ENCODE peak calls at places on chromosomes 12 and 14, in six cellular contexts. H, J, X, B, N and K are unnamed samples.

GRCh38 chr12:49232940-49233841 is 31.7 kb upstream of the TUBA1C start:
- DNase-seq in H (peak; percentile 82), J (no peak), X (no peak), B (no peak), N (peak; percentile 87), K (peak; percentile 59)

GRCh38 chr14:104549536-104550339 is 29.8 kb upstream of the C14orf180 start:
- DNase-seq in H (peak; percentile 32), J (no peak), X (no peak), B (no peak), N (no peak), K (no peak)

GRCh38 chr14:24095196-24096068 is 1.3 kb downstream of the PCK2 start:
- DNase-seq in H (peak; percentile 92), J (no peak), X (peak; percentile 12), B (peak; percentile 77), N (peak; percentile 80), K (peak; percentile 50)

GRCh38 chr12:130747867-130748740 is 32.0 kb upstream of the RIMBP2 start:
- DNase-seq in H (peak; percentile 81), J (peak; percentile 66), X (peak; percentile 47), B (peak; percentile 81), N (peak; percentile 90), K (peak; percentile 77)

GRCh38 chr14:105023791-105024480 is 3.1 kb upstream of the CDCA4 start:
- DNase-seq in H (no peak), J (no peak), X (no peak), B (peak; percentile 78), N (no peak), K (no peak)

GRCh38 chr12:79407671-79408622 is 282.8 kb downstream of the PAWR start:
- DNase-seq in H (no peak), J (no peak), X (no peak), B (peak; percentile 90), N (peak; percentile 48), K (peak; percentile 85)

GRCh38 chr12:56716933-56717880 is 7.9 kb downstream of the NACA start:
- DNase-seq in H (no peak), J (no peak), X (no peak), B (no peak), N (no peak), K (no peak)

GRCh38 chr12:26691234-26691970 is 141.6 kb downstream of the ITPR2 start:
- DNase-seq in H (no peak), J (no peak), X (no peak), B (peak; percentile 95), N (no peak), K (peak; percentile 33)

GRCh38 chr12:82299617-82300016 is 58.6 kb downstream of the CCDC59 start:
- DNase-seq in H (no peak), J (no peak), X (no peak), B (peak; percentile 28), N (no peak), K (peak; percentile 47)

GRCh38 chr12:53258541-53259539 is 9.3 kb upstream of the ESPL1 start:
- DNase-seq in H (no peak), J (no peak), X (no peak), B (no peak), N (no peak), K (no peak)

GRCh38 chr14:55512421-55512820 is 67.6 kb upstream of the KTN1 start:
- DNase-seq in H (no peak), J (no peak), X (no peak), B (peak; percentile 30), N (no peak), K (peak; percentile 20)

GRCh38 chr14:65783576-65783975 is 371.0 kb downstream of the FUT8 start:
- DNase-seq in H (no peak), J (no peak), X (no peak), B (peak; percentile 14), N (no peak), K (no peak)

GRCh38 chr12:106128526-106129430 is 10.0 kb downstream of the NUAK1 start:
- DNase-seq in H (no peak), J (no peak), X (no peak), B (no peak), N (no peak), K (no peak)

GRCh38 chr12:67594888-67595287 is 53.7 kb upstream of the DYRK2 start:
- DNase-seq in H (no peak), J (no peak), X (no peak), B (no peak), N (no peak), K (no peak)

GRCh38 chr12:92442782-92443181 is 260.0 kb upstream of the PLEKHG7 start:
- DNase-seq in H (no peak), J (no peak), X (no peak), B (no peak), N (no peak), K (no peak)

GRCh38 chr12:102365365-102365764 is 115.0 kb downstream of the IGF1 start:
- DNase-seq in H (no peak), J (no peak), X (no peak), B (no peak), N (no peak), K (no peak)

GRCh38 chr14:69535230-69535848 is 39.3 kb downstream of the CCDC177 start:
- DNase-seq in H (no peak), J (no peak), X (no peak), B (peak; percentile 73), N (peak; percentile 55), K (peak; percentile 76)

GRCh38 chr12:124994435-124994975 is 1.1 kb downstream of the BRI3BP start:
- DNase-seq in H (peak; percentile 84), J (no peak), X (no peak), B (no peak), N (no peak), K (no peak)

GRCh38 chr12:124557518-124558223 is 9.7 kb downstream of the NCOR2 start:
- DNase-seq in H (peak; percentile 60), J (no peak), X (no peak), B (no peak), N (no peak), K (peak; percentile 45)

GRCh38 chr14:63949696-63950095 is 96.9 kb downstream of the SYNE2 start:
- DNase-seq in H (no peak), J (no peak), X (no peak), B (peak; percentile 33), N (no peak), K (no peak)

GRCh38 chr12:121806556-121807308 is 2.9 kb downstream of the SETD1B start:
- DNase-seq in H (peak; percentile 81), J (no peak), X (no peak), B (peak; percentile 66), N (peak; percentile 55), K (peak; percentile 40)

GRCh38 chr12:55820679-55821078 is 2.8 kb downstream of the ORMDL2 start:
- DNase-seq in H (no peak), J (no peak), X (no peak), B (peak; percentile 59), N (no peak), K (peak; percentile 26)

GRCh38 chr12:120771097-120771496 is 45.5 kb downstream of the ACADS start:
- DNase-seq in H (no peak), J (no peak), X (no peak), B (no peak), N (no peak), K (no peak)

GRCh38 chr14:101791919-101792572 is 30.5 kb downstream of the PPP2R5C start:
- DNase-seq in H (no peak), J (no peak), X (no peak), B (peak; percentile 76), N (no peak), K (peak; percentile 70)

DNA sequence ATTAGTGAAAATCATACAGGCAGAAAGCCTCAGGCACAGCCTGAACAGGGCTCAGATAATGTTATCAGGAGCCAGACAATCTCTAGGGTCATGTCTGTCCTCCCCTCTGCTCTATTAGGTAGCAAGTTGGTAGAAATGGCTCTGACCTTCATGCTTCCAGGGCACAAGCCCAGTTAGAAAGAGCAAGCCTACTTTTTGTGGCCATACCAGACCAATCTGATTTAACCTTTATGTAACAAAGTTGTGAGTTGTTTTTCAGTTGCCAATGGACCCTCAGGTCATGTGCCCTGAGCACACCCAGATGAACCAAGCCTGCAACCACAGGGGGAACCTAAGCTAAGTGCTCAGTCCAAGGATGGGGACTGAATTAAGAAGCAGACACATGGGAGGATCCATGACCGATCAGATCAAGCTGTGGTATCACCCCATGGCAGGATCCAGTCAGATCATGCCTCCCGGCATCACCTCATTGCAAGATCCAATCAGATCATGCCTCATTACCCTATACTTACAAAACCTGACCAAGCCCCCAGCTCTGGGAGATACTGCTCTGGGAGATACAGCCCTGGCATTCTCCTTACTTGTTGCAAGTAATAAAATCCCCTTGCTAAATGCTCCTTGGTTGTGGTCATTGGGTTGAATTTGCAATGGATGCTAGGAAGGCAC is 18.8 kb upstream of the HIGD1C start:
- DNase-seq in H (no peak), J (no peak), X (no peak), B (no peak), N (no peak), K (peak; percentile 19)
- H3K27ac ChIP-seq in H (peak overlapping the region; percentile 12), J (no peak overlapping the region), X (no peak overlapping the region), B (no peak overlapping the region), N (no peak overlapping the region), K (peak overlapping the region; percentile 69)

GRCh38 chr14:22822017-22822618 is 6.9 kb upstream of the SLC7A7 start:
- DNase-seq in H (peak; percentile 82), J (no peak), X (no peak), B (no peak), N (no peak), K (no peak)

GRCh38 chr14:22822619-22823551 is 6.8 kb upstream of the MRPL52 start:
- DNase-seq in H (peak; percentile 93), J (peak; percentile 46), X (peak; percentile 63), B (peak; percentile 94), N (peak; percentile 90), K (peak; percentile 97)

GRCh38 chr14:22819191-22819988 is 4.2 kb upstream of the SLC7A7 start:
- DNase-seq in H (peak; percentile 88), J (no peak), X (no peak), B (peak; percentile 84), N (peak; percentile 80), K (peak; percentile 87)

GRCh38 chr14:22821193-22822016 is 6.2 kb upstream of the SLC7A7 start:
- DNase-seq in H (peak; percentile 68), J (no peak), X (no peak), B (peak; percentile 20), N (no peak), K (peak; percentile 66)

GRCh38 chr14:22820731-22821130 is 5.5 kb upstream of the SLC7A7 start:
- DNase-seq in H (no peak), J (no peak), X (no peak), B (peak; percentile 62), N (no peak), K (no peak)
- H3K27ac ChIP-seq in H (no peak overlapping the region), J (no peak overlapping the region), X (no peak overlapping the region), B (no peak overlapping the region), N (no peak overlapping the region), K (no peak overlapping the region)

DNA sequence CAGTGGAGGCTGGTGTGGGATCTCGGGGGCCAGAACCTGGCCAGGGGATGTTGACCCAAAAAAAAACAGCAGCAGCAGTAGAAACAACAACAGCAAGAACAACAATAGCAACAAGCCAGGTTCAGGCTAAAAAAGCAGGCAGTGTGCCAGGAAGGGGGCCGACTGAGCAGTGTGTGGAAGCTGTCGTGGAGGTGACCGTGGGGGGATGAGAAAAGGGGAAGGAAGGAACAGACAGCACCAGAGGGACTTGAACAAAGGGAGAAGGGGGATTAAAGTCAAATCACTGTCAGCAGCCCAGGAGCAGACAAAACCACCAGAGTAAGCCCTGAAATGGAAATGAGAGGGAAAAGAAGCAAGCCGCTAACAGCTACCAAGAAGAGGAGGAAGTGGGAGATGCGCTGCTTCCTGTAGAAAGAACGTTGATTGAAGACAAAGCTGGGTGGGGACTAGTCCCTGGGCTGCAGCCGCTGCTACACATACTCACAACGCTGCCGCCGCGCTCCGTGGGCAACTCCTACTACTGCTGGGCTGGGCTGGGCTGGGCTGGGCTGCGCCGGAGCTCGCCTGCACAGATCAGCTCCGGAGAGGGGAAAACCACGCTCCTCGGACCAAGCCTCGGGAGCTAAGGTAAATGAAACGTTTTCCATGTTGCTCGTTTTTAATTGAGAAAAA is at the start of gene GNG2:
- DNase-seq in H (peak; percentile 96), J (peak; percentile 75), X (peak; percentile 82), B (peak; percentile 93), N (peak; percentile 93), K (peak; percentile 75)
- H3K27ac ChIP-seq in H (peak within 1 kb of the TSS; percentile 90), J (peak within 1 kb of the TSS; percentile 80), X (peak within 1 kb of the TSS; percentile 89), B (peak within 1 kb of the TSS; percentile 78), N (no peak within 1 kb of the TSS), K (no peak within 1 kb of the TSS)

GRCh38 chr12:54374555-54375257 is 9.8 kb downstream of the ZNF385A start:
- DNase-seq in H (no peak), J (no peak), X (no peak), B (no peak), N (peak; percentile 84), K (no peak)
- H3K27ac ChIP-seq in H (no peak overlapping the region), J (no peak overlapping the region), X (no peak overlapping the region), B (no peak overlapping the region), N (peak overlapping the region; percentile 40), K (peak overlapping the region; percentile 84)